ENCODE peak calls at places on chromosomes 12 and 14, in five cellular contexts. X is gastrocnemius medialis, Y is GM23248, C is transverse colon, S is H7. J is an unnamed sample.

GRCh38 chr14:103928011-103928890 is at the start of gene TDRD9:
- DNase-seq in C (no peak), X (no peak), Y (no peak), S (peak; percentile 55), J (no peak)

GRCh38 chr12:1587927-1588573 is 6.3 kb downstream of the FBXL14 start:
- DNase-seq in Y (no peak), X (no peak), C (no peak), S (peak; percentile 72), J (no peak)

GRCh38 chr14:29663281-29663801 is 264.3 kb downstream of the PRKD1 start:
- DNase-seq in X (no peak), C (no peak), S (peak; percentile 37), Y (no peak), J (peak; percentile 82)

GRCh38 chr14:23018107-23018506 is 8.2 kb upstream of the C14orf93 start:
- DNase-seq in X (no peak), Y (no peak), S (no peak), C (no peak), J (no peak)

GRCh38 chr14:77007975-77008421 is 20.5 kb downstream of the IRF2BPL start:
- DNase-seq in C (peak; percentile 83), S (peak; percentile 53), Y (no peak), X (peak; percentile 74), J (no peak)

GRCh38 chr12:13116259-13116658 is 12.8 kb upstream of the GSG1 start:
- DNase-seq in Y (no peak), C (no peak), S (no peak), X (no peak), J (peak; percentile 59)

GRCh38 chr12:132227782-132228417 is 83.6 kb downstream of the NOC4L start:
- DNase-seq in S (no peak), Y (no peak), X (no peak), C (no peak), J (no peak)

GRCh38 chr12:71958457-71958856 is 19.8 kb downstream of the TPH2 start:
- DNase-seq in S (no peak), C (no peak), Y (peak; percentile 14), X (no peak), J (no peak)

GRCh38 chr12:90622431-90622830 is 332.5 kb downstream of the CCER1 start:
- DNase-seq in C (no peak), S (no peak), Y (peak; percentile 34), X (no peak), J (no peak)

GRCh38 chr14:39247256-39247655 is 13.5 kb downstream of the MIA2 start:
- DNase-seq in Y (peak; percentile 91), X (no peak), S (no peak), C (no peak), J (no peak)

GRCh38 chr12:94276725-94277124 is 128.3 kb downstream of the PLXNC1 start:
- DNase-seq in Y (no peak), S (no peak), X (no peak), C (no peak), J (peak; percentile 28)

GRCh38 chr12:113462117-113462774 is 9.4 kb downstream of the LHX5 start:
- DNase-seq in C (peak; percentile 81), X (peak; percentile 22), Y (peak; percentile 83), S (peak; percentile 86), J (peak; percentile 98)

GRCh38 chr14:104931771-104932675 is 7.3 kb downstream of the PLD4 start:
- DNase-seq in S (peak; percentile 83), C (no peak), X (no peak), Y (no peak), J (peak; percentile 60)

GRCh38 chr12:71686658-71687025 is 760 bp downstream of the TMEM19 start:
- DNase-seq in Y (peak; percentile 57), S (no peak), X (no peak), C (no peak), J (no peak)

GRCh38 chr12:93020225-93020997 is 91.3 kb upstream of the EEA1 start:
- DNase-seq in C (peak; percentile 84), X (no peak), S (no peak), Y (no peak), J (peak; percentile 87)

GRCh38 chr12:27213304-27213703 is 30.8 kb upstream of the STK38L start:
- DNase-seq in X (no peak), Y (no peak), S (no peak), C (no peak), J (no peak)

GRCh38 chr14:61430066-61430757 is 108.8 kb downstream of the PRKCH start:
- DNase-seq in C (no peak), X (no peak), S (no peak), Y (no peak), J (peak; percentile 27)

GRCh38 chr14:56482306-56482705 is 97.3 kb upstream of the TMEM260 start:
- DNase-seq in X (no peak), C (no peak), Y (peak; percentile 15), S (peak; percentile 54), J (peak; percentile 86)

GRCh38 chr12:65525501-65526141 is 247.1 kb downstream of the MSRB3 start:
- DNase-seq in S (no peak), C (no peak), Y (peak; percentile 97), X (no peak), J (no peak)

GRCh38 chr14:20830831-20831230 is 28.2 kb upstream of the RNASE1 start:
- DNase-seq in Y (no peak), S (no peak), C (no peak), X (no peak), J (no peak)

GRCh38 chr14:69569859-69570258 is 4.8 kb downstream of the CCDC177 start:
- DNase-seq in Y (no peak), S (no peak), X (no peak), C (no peak), J (no peak)

GRCh38 chr12:32155911-32156585 is 49.4 kb downstream of the BICD1 start:
- DNase-seq in C (no peak), S (no peak), X (no peak), Y (no peak), J (peak; percentile 61)

GRCh38 chr12:27142102-27142721 is 59.8 kb upstream of the C12orf71 start:
- DNase-seq in S (peak; percentile 41), Y (peak; percentile 85), C (peak; percentile 57), X (peak; percentile 5), J (peak; percentile 92)

GRCh38 chr12:84305144-84305543 is 607.5 kb downstream of the SLC6A15 start:
- DNase-seq in S (no peak), X (no peak), Y (no peak), C (no peak), J (no peak)

GRCh38 chr14:76908834-76909233 is 82.6 kb downstream of the LRRC74A start:
- DNase-seq in X (no peak), Y (no peak), S (no peak), C (peak; percentile 31), J (no peak)

GRCh38 chr12:75922944-75923642 is 108.5 kb downstream of the PHLDA1 start:
- DNase-seq in Y (no peak), S (no peak), C (no peak), X (no peak), J (no peak)

GRCh38 chr12:112964067-112964670 is 14.2 kb upstream of the OAS2 start:
- DNase-seq in S (no peak), X (no peak), Y (no peak), C (no peak), J (peak; percentile 34)

GRCh38 chr14:96956464-96957239 is 159.5 kb downstream of the VRK1 start:
- DNase-seq in Y (no peak), C (no peak), X (no peak), S (no peak), J (peak; percentile 19)

GRCh38 chr14:86166541-86166940 is 636.6 kb downstream of the FLRT2 start:
- DNase-seq in X (no peak), S (no peak), C (no peak), Y (no peak), J (no peak)

GRCh38 chr14:104228221-104228620 is 89.8 kb downstream of the KIF26A start:
- DNase-seq in S (no peak), Y (no peak), X (no peak), C (peak; percentile 5), J (no peak)

GRCh38 chr14:75636100-75636692 is 24.5 kb downstream of the ERG28 start:
- DNase-seq in C (no peak), Y (peak; percentile 55), S (no peak), X (no peak), J (no peak)

GRCh38 chr12:46959484-46959883 is 119.9 kb upstream of the PCED1B start:
- DNase-seq in S (no peak), C (no peak), X (peak; percentile 83), Y (peak; percentile 95), J (no peak)

GRCh38 chr12:94930772-94931171 is 72.7 kb downstream of the NDUFA12 start:
- DNase-seq in Y (no peak), C (no peak), X (no peak), S (no peak), J (no peak)

GRCh38 chr12:28294300-28294699 is 104.0 kb downstream of the CCDC91 start:
- DNase-seq in Y (no peak), X (no peak), C (no peak), S (no peak), J (peak; percentile 43)

DNA sequence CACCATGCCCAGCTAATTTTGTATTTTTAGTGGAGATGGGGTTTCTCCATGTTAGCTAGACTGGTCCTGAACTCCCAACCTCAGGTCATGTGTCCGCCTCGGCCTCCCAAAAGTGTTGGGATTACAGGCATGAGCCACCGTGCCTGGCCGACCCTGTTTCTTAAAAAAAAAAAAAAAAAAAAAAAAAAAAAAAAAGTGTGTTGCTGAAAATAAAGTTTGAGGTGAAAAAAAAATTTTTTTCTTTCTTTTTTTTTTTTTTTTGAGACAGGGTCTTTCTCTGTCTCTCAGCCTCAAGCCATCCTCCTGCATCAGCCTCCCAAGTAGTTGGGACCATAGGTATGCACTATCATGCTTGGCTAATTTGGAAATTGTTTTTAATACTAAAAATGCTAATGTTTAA is 11.3 kb downstream of the RBM25 start:
- DNase-seq in C (no peak), S (no peak), Y (no peak), X (no peak), J (no peak)
- H3K36me3 ChIP-seq in C (peaks cover 46% of the 10 kb centered on the region), S (no peaks in the 10 kb centered on the region), Y (peaks cover 43% of the 10 kb centered on the region), X (peaks cover 31% of the 10 kb centered on the region), J (peaks cover 82% of the 10 kb centered on the region)

GRCh38 chr14:70908918-70909641 is 1.8 kb downstream of the PCNX1 start:
- DNase-seq in X (no peak), C (no peak), Y (no peak), S (no peak), J (no peak)

GRCh38 chr14:70906785-70907171 is 481 bp upstream of the PCNX1 start:
- DNase-seq in C (no peak), X (no peak), S (no peak), Y (peak; percentile 47), J (no peak)

GRCh38 chr14:70905316-70905715 is 1.9 kb upstream of the PCNX1 start:
- DNase-seq in Y (no peak), S (no peak), C (peak; percentile 16), X (no peak), J (no peak)

GRCh38 chr14:70907996-70908917 is 998 bp downstream of the PCNX1 start:
- DNase-seq in S (peak; percentile 84), X (peak; percentile 19), C (peak; percentile 41), Y (peak; percentile 78), J (peak; percentile 92)

GRCh38 chr14:70907172-70907995 is at the start of gene PCNX1:
- DNase-seq in S (peak; percentile 98), X (peak; percentile 72), Y (peak; percentile 95), C (peak; percentile 90), J (peak; percentile 96)
- H3K4me3 ChIP-seq in S (peak within 1 kb of the TSS; percentile 91), X (peak within 1 kb of the TSS; percentile 99), Y (peak within 1 kb of the TSS; percentile 80), C (peak within 1 kb of the TSS; percentile 94), J (peak within 1 kb of the TSS; percentile 99)

GRCh38 chr12:105943525-105943924 is 195.2 kb downstream of the NUAK1 start:
- DNase-seq in X (no peak), Y (no peak), C (no peak), S (no peak), J (no peak)
- H3K36me3 ChIP-seq in X (no peaks in the 10 kb centered on the region), Y (no peaks in the 10 kb centered on the region), C (no peaks in the 10 kb centered on the region), S (no peaks in the 10 kb centered on the region), J (no peaks in the 10 kb centered on the region)

GRCh38 chr12:50928392-50928791 is 24.0 kb upstream of the HIGD1C start:
- DNase-seq in Y (no peak), X (no peak), S (no peak), C (no peak), J (no peak)
- H3K4me3 ChIP-seq in Y (no peak overlapping the region), X (peak overlapping the region; percentile 78), S (no peak overlapping the region), C (peak overlapping the region; percentile 35), J (no peak overlapping the region)

GRCh38 chr14:58635041-58635440 is 2.7 kb upstream of the DACT1 start:
- DNase-seq in Y (no peak), X (no peak), S (peak; percentile 52), C (no peak), J (no peak)
- H3K36me3 ChIP-seq in Y (no peaks in the 10 kb centered on the region), X (no peaks in the 10 kb centered on the region), S (no peaks in the 10 kb centered on the region), C (no peaks in the 10 kb centered on the region), J (no peaks in the 10 kb centered on the region)